ENCODE peak calls at places on chromosomes 2 and 18, in five cellular contexts. E, W, T, L and D are unnamed samples.

GRCh38 chr2:10839813-10840212 is 27.2 kb upstream of the PDIA6 start:
- DNase-seq in E (no peak), W (peak), T (peak), L (peak), D (peak)

GRCh38 chr2:242027676-242028450 is 158.3 kb downstream of the RTP5 start:
- DNase-seq in E (no peak), W (no peak), T (no peak), L (no peak), D (no peak)

GRCh38 chr2:190564838-190565237 is 30.3 kb upstream of the NEMP2 start:
- DNase-seq in E (no peak), W (no peak), T (no peak), L (no peak), D (no peak)

GRCh38 chr2:18311413-18311812 is 249.0 kb downstream of the RDH14 start:
- DNase-seq in E (no peak), W (peak), T (no peak), L (no peak), D (peak)

GRCh38 chr2:205408690-205409089 is 273.6 kb upstream of the NRP2 start:
- DNase-seq in E (no peak), W (peak), T (no peak), L (no peak), D (no peak)

GRCh38 chr2:239459056-239459455 is 58.2 kb upstream of the HDAC4 start:
- DNase-seq in E (no peak), W (no peak), T (no peak), L (no peak), D (no peak)

GRCh38 chr2:156845806-156846558 is 409.8 kb downstream of the GPD2 start:
- DNase-seq in E (no peak), W (peak), T (no peak), L (peak), D (peak)

GRCh38 chr2:18949871-18950597 is 360.7 kb upstream of the NT5C1B start:
- DNase-seq in E (no peak), W (peak), T (no peak), L (no peak), D (peak)

GRCh38 chr2:159098815-159099455 is 130.5 kb downstream of the TANC1 start:
- DNase-seq in E (no peak), W (no peak), T (no peak), L (no peak), D (peak)

GRCh38 chr2:7015007-7015950 is 98.1 kb downstream of the RNF144A start:
- DNase-seq in E (no peak), W (no peak), T (no peak), L (no peak), D (no peak)

GRCh38 chr2:171225302-171225980 is 64.7 kb upstream of the TLK1 start:
- DNase-seq in E (peak), W (peak), T (no peak), L (no peak), D (peak)

GRCh38 chr18:38367473-38367872 is 801.9 kb upstream of the CELF4 start:
- DNase-seq in E (no peak), W (no peak), T (no peak), L (peak), D (no peak)

GRCh38 chr18:23619388-23619873 is 33.1 kb upstream of the NPC1 start:
- DNase-seq in E (no peak), W (peak), T (peak), L (peak), D (no peak)

GRCh38 chr18:74453642-74454198 is 3.4 kb downstream of the DIPK1C start:
- DNase-seq in E (no peak), W (no peak), T (peak), L (no peak), D (no peak)

GRCh38 chr2:48120759-48121242 is 214.5 kb upstream of the FBXO11 start:
- DNase-seq in E (no peak), W (peak), T (no peak), L (no peak), D (peak)

GRCh38 chr2:179952658-179953057 is 54.4 kb downstream of the CWC22 start:
- DNase-seq in E (no peak), W (no peak), T (no peak), L (no peak), D (no peak)

GRCh38 chr2:16005819-16006536 is 65.6 kb downstream of the MYCN start:
- DNase-seq in E (peak), W (no peak), T (no peak), L (no peak), D (peak)

GRCh38 chr2:204012081-204012653 is 75.6 kb downstream of the ICOS start:
- DNase-seq in E (no peak), W (no peak), T (no peak), L (no peak), D (peak)

GRCh38 chr2:46358713-46359112 is 61.5 kb downstream of the EPAS1 start:
- DNase-seq in E (no peak), W (no peak), T (no peak), L (no peak), D (no peak)

GRCh38 chr2:62152000-62152399 is 43.9 kb upstream of the B3GNT2 start:
- DNase-seq in E (peak), W (no peak), T (no peak), L (no peak), D (peak)

GRCh38 chr2:32745191-32745590 is 117.3 kb downstream of the TTC27 start:
- DNase-seq in E (no peak), W (no peak), T (no peak), L (no peak), D (peak)

GRCh38 chr2:66938471-66938967 is 458.6 kb upstream of the ETAA1 start:
- DNase-seq in E (no peak), W (no peak), T (no peak), L (no peak), D (no peak)

GRCh38 chr2:44170337-44170736 is 1.7 kb downstream of the PPM1B start:
- DNase-seq in E (no peak), W (peak), T (peak), L (no peak), D (peak)

GRCh38 chr2:51553456-51553855 is 521.5 kb upstream of the NRXN1 start:
- DNase-seq in E (no peak), W (no peak), T (no peak), L (no peak), D (no peak)

GRCh38 chr2:111239107-111239506 is 118.4 kb downstream of the BCL2L11 start:
- DNase-seq in E (no peak), W (no peak), T (no peak), L (no peak), D (no peak)

GRCh38 chr2:71417300-71418202 is 35.8 kb upstream of the DYSF start:
- DNase-seq in E (peak), W (no peak), T (peak), L (peak), D (no peak)

GRCh38 chr2:237744270-237744612 is 54.3 kb upstream of the RBM44 start:
- DNase-seq in E (no peak), W (no peak), T (no peak), L (no peak), D (no peak)

GRCh38 chr2:32691678-32692077 is 63.8 kb downstream of the TTC27 start:
- DNase-seq in E (no peak), W (no peak), T (no peak), L (no peak), D (peak)

GRCh38 chr18:69239849-69240248 is 160.8 kb upstream of the DOK6 start:
- DNase-seq in E (no peak), W (no peak), T (no peak), L (no peak), D (no peak)

GRCh38 chr2:79040967-79041582 is 15.6 kb downstream of the REG3G start:
- DNase-seq in E (no peak), W (no peak), T (peak), L (peak), D (peak)

GRCh38 chr2:43006834-43007543 is 214.6 kb upstream of the HAAO start:
- DNase-seq in E (no peak), W (no peak), T (no peak), L (no peak), D (no peak)

GRCh38 chr2:101388232-101388631 is 929 bp upstream of the CREG2 start:
- DNase-seq in E (no peak), W (peak), T (no peak), L (no peak), D (peak)

GRCh38 chr18:12121175-12122095 is 27.8 kb downstream of the ANKRD62 start:
- DNase-seq in E (peak), W (peak), T (peak), L (peak), D (peak)

GRCh38 chr18:37395631-37396030 is 170.0 kb downstream of the CELF4 start:
- DNase-seq in E (no peak), W (no peak), T (no peak), L (no peak), D (no peak)

GRCh38 chr2:64650257-64650656 is 3.5 kb downstream of the SERTAD2 start:
- DNase-seq in E (no peak), W (no peak), T (no peak), L (no peak), D (no peak)

GRCh38 chr2:164784376-164784775 is 57.2 kb downstream of the COBLL1 start:
- DNase-seq in E (no peak), W (no peak), T (peak), L (peak), D (no peak)

GRCh38 chr18:58569490-58569911 is 59.4 kb downstream of the ALPK2 start:
- DNase-seq in E (no peak), W (no peak), T (no peak), L (no peak), D (no peak)

GRCh38 chr2:173161516-173161915 is 85.9 kb downstream of the MAP3K20 start:
- DNase-seq in E (no peak), W (no peak), T (no peak), L (no peak), D (no peak)

GRCh38 chr2:26621469-26622199 is 19.5 kb downstream of the CIB4 start:
- DNase-seq in E (no peak), W (peak), T (no peak), L (no peak), D (peak)

GRCh38 chr2:209208211-209208610 is 215.6 kb upstream of the MAP2 start:
- DNase-seq in E (peak), W (peak), T (peak), L (peak), D (peak)
- TF ChIP-seq CTCF in E (peak), W (peak), T (peak), L (peak), D (peak)

GRCh38 chr2:39665811-39666488 is at the start of gene TMEM178A:
- DNase-seq in E (no peak), W (no peak), T (peak), L (peak), D (no peak)
- TF ChIP-seq EZH2 in E (no peak), W (peak), T (no peak), L (no peak), D (no peak)

DNA sequence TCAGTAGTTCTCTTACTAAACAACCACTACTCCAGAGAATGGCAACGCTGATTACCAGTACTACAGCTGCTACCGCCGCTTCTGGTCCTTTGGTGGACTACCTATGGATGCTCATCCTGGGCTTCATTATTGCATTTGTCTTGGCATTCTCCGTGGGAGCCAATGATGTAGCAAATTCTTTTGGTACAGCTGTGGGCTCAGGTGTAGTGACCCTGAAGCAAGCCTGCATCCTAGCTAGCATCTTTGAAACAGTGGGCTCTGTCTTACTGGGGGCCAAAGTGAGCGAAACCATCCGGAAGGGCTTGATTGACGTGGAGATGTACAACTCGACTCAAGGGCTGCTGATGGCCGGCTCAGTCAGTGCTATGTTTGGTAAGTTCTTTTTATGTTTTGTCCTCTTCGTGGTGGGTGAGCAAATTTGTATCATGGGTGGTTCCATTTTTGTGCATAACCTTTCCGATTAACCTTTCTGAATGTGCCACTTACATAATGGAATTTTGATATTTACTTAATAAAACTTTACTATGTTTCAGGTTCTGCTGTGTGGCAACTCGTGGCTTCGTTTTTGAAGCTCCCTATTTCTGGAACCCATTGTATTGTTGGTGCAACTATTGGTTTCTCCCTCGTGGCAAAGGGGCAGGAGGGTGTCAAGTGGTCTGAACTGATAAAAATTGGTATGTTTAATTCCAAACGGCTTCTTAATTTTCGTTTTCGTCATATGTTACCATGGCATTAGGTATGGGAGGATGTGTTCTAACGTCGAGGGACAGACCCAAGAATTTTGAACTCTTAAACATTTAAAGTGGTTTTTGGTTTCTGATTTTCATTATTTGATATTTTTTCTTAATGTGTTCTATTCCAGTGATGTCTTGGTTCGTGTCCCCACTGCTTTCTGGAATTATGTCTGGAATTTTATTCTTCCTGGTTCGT is 1.3 kb downstream of the SLC20A1 start:
- DNase-seq in E (no peak), W (no peak), T (peak), L (peak), D (peak)
- TF ChIP-seq CTCF in E (no peak), W (no peak), T (no peak), L (no peak), D (no peak)

GRCh38 chr2:224222320-224222719 is 179.6 kb downstream of the FAM124B start:
- DNase-seq in E (no peak), W (peak), T (no peak), L (peak), D (peak)

GRCh38 chr2:224219781-224220180 is 180.7 kb upstream of the SERPINE2 start:
- DNase-seq in E (no peak), W (no peak), T (no peak), L (no peak), D (no peak)

GRCh38 chr2:224221455-224221913 is 180.4 kb downstream of the FAM124B start:
- DNase-seq in E (no peak), W (peak), T (peak), L (peak), D (peak)

GRCh38 chr2:224222976-224223375 is 178.9 kb downstream of the FAM124B start:
- DNase-seq in E (no peak), W (no peak), T (no peak), L (no peak), D (no peak)

DNA sequence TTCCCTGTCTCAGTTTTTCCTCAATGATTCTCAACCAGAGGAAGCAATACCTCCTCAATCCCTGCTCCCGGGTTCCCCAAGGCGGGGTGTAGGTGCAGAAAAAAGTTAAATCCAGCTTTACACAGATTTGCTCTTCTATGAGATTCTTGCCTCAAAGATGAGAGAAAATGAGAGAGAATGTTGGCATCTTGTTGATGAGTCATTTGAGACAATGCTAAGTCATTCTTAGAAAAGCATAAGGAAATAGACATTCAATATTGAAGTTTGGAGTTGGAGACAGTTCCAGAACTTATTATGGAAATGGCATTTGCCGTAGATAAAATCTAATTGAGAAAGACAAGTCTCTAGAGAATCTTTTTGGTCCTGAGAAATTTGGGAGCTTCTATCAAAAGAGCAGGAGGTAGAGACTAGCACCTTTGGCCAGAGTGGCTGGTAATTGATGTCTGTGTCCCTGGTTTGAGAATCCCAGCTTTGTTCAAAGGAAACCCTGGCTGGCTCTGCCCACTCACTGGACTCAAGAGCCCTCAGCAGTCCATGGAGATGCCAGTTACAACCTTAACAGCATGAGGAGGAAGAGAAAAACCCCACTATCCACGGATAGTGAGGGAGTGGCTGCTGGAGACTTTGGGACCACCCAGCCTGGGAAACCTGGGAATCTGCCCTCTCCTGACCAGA is 181.2 kb downstream of the FAM124B start:
- DNase-seq in E (no peak), W (peak), T (no peak), L (no peak), D (peak)
- TF ChIP-seq EZH2 in E (no peak), W (no peak), T (no peak), L (no peak), D (no peak)

DNA sequence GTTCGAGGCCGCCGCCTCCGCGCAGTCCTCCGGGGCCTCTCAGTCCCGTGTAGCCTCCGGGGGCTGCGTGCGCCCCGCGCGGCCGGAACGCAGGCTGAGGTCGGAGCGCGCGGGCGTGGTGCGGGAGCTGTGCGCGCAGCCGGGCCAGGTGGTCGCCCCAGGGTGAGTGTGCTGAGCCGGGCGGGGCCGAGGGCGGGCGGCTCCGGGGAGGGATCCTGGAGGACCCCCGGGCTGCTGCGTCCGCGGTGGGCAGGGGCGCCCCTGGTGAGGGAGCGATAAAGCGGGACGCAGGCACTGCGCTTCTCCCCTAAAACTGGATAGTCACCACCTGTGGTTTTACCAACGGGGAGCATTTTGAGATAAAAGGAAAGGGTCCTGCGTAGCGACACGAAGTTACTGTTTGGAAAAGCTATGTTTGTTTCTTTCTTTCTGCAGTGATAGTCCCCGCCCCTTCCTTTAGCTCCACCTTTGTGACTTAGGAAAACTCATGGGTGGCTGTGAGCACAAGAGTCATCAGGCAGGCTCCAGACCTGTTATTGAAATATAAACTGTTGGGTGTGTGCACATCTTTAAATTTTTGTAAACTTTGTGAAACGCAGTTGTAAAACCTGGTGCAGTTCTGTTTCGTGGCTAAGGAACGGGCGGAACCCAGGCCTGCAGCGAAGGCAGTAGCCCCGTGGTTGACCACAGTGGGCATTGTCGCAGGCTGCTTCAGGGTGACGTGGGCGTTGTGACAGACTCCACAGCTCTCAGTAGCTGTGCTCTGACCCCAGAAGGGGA is 687 bp downstream of the CTDP1 start:
- DNase-seq in E (no peak), W (peak), T (peak), L (peak), D (peak)
- TF ChIP-seq CTCF in E (no peak), W (no peak), T (peak), L (no peak), D (no peak)